ENCODE peak calls at places on chromosome 17, in four cellular contexts. S is anterior cingulate cortex; M is activated CD4-positive, alpha-beta T cell treated with anti-CD3 and anti-CD28 coated beads, Interleukin-2, amount 50 U/mL, for 1 hour; Y is amniotic stem cell. K is an unnamed sample.

GRCh38 chr17:79777166-79777843 is 643 bp upstream of the CBX2 start:
- DNase-seq in S (no peak), M (no peak), Y (no peak), K (no peak)

GRCh38 chr17:80636356-80637285 is 92.0 kb downstream of the RPTOR start:
- DNase-seq in S (no peak), M (no peak), Y (no peak), K (no peak)

GRCh38 chr17:53496356-53496755 is 326.4 kb upstream of the KIF2B start:
- DNase-seq in S (no peak), M (no peak), Y (no peak), K (no peak)

GRCh38 chr17:2412561-2413021 is 11.7 kb upstream of the MNT start:
- DNase-seq in S (no peak), M (no peak), Y (no peak), K (no peak)

GRCh38 chr17:21388066-21388465 is 11.9 kb downstream of the KCNJ12 start:
- DNase-seq in S (no peak), M (no peak), Y (no peak), K (no peak)

GRCh38 chr17:41959336-41960095 is 7.1 kb upstream of the CNP start:
- DNase-seq in S (no peak), M (no peak), Y (no peak), K (no peak)

GRCh38 chr17:50238594-50239287 is 35.5 kb upstream of the TMEM92 start:
- DNase-seq in S (no peak), M (no peak), Y (no peak), K (no peak)

GRCh38 chr17:56098746-56099145 is 54.5 kb upstream of the ANKFN1 start:
- DNase-seq in S (no peak), M (no peak), Y (no peak), K (no peak)

GRCh38 chr17:11279776-11280344 is 38.8 kb downstream of the SHISA6 start:
- DNase-seq in S (no peak), M (no peak), Y (no peak), K (no peak)

GRCh38 chr17:17840751-17841591 is 4.2 kb upstream of the SREBF1 start:
- DNase-seq in S (no peak), M (no peak), Y (no peak), K (no peak)

GRCh38 chr17:35744830-35745229 is 8.2 kb downstream of the GAS2L2 start:
- DNase-seq in S (no peak), M (no peak), Y (no peak), K (no peak)

GRCh38 chr17:74742153-74742515 is 5.1 kb downstream of the RAB37 start:
- DNase-seq in S (no peak), M (no peak), Y (no peak), K (no peak)

GRCh38 chr17:17846645-17847044 is 9.9 kb upstream of the SREBF1 start:
- DNase-seq in S (no peak), M (no peak), Y (no peak), K (no peak)

GRCh38 chr17:17205368-17206148 is 575 bp downstream of the PLD6 start:
- DNase-seq in S (no peak), M (peak), Y (peak), K (no peak)

GRCh38 chr17:78151514-78152008 is 5.4 kb downstream of the C17orf99 start:
- DNase-seq in S (no peak), M (no peak), Y (no peak), K (no peak)

GRCh38 chr17:18041776-18042175 is 2.6 kb downstream of the GID4 start:
- DNase-seq in S (no peak), M (no peak), Y (no peak), K (no peak)

GRCh38 chr17:43068570-43069367 is 43.7 kb downstream of the RND2 start:
- DNase-seq in S (no peak), M (no peak), Y (no peak), K (no peak)

GRCh38 chr17:49076575-49077384 is 55.8 kb upstream of the B4GALNT2 start:
- DNase-seq in S (no peak), M (no peak), Y (peak), K (no peak)

GRCh38 chr17:74998783-74999182 is 11.4 kb downstream of the CDR2L start:
- DNase-seq in S (no peak), M (no peak), Y (no peak), K (no peak)

GRCh38 chr17:41917957-41918391 is 777 bp downstream of the ACLY start:
- DNase-seq in S (peak), M (peak), Y (no peak), K (peak)

GRCh38 chr17:57999496-58000017 is 7.5 kb downstream of the SRSF1 start:
- DNase-seq in S (no peak), M (no peak), Y (peak), K (no peak)

GRCh38 chr17:27640790-27641189 is 9.8 kb downstream of the LGALS9 start:
- DNase-seq in S (no peak), M (no peak), Y (no peak), K (no peak)

GRCh38 chr17:8153957-8154607 is 1.9 kb upstream of the PER1 start:
- DNase-seq in S (peak), M (peak), Y (peak), K (peak)

GRCh38 chr17:17417718-17418151 is 59.1 kb upstream of the MED9 start:
- DNase-seq in S (no peak), M (no peak), Y (no peak), K (no peak)

GRCh38 chr17:41308251-41308917 is 725 bp downstream of the KRTAP16-1 start:
- DNase-seq in S (no peak), M (peak), Y (no peak), K (no peak)

GRCh38 chr17:78337244-78338109 is 22.4 kb downstream of the SOCS3 start:
- DNase-seq in S (no peak), M (no peak), Y (no peak), K (no peak)

GRCh38 chr17:44385287-44386181 is 3.9 kb downstream of the ITGA2B start:
- DNase-seq in S (peak), M (peak), Y (peak), K (no peak)

GRCh38 chr17:50558091-50558490 is 2.4 kb upstream of the CACNA1G start:
- DNase-seq in S (no peak), M (no peak), Y (no peak), K (no peak)

GRCh38 chr17:39653662-39654331 is 11.4 kb upstream of the TCAP start:
- DNase-seq in S (peak), M (peak), Y (no peak), K (peak)

GRCh38 chr17:18182978-18183333 is 672 bp upstream of the ALKBH5 start:
- DNase-seq in S (peak), M (peak), Y (peak), K (peak)

GRCh38 chr17:32623196-32623595 is 136.4 kb downstream of the CDK5R1 start:
- DNase-seq in S (no peak), M (no peak), Y (no peak), K (no peak)

GRCh38 chr17:14859521-14859920 is 405.6 kb downstream of the PMP22 start:
- DNase-seq in S (no peak), M (no peak), Y (no peak), K (no peak)

GRCh38 chr17:39410279-39410678 is 8.9 kb upstream of the FBXL20 start:
- DNase-seq in S (no peak), M (no peak), Y (no peak), K (no peak)

GRCh38 chr17:61412860-61413653 is 13.4 kb downstream of the TBX2 start:
- DNase-seq in S (no peak), M (no peak), Y (no peak), K (no peak)

GRCh38 chr17:40303009-40303657 is 5.8 kb upstream of the RARA start:
- DNase-seq in S (no peak), M (peak), Y (peak), K (no peak)

GRCh38 chr17:65514082-65514481 is 47.4 kb downstream of the AXIN2 start:
- DNase-seq in S (no peak), M (no peak), Y (peak), K (no peak)

GRCh38 chr17:83109793-83110645 is 30.6 kb downstream of the METRNL start:
- DNase-seq in S (no peak), M (no peak), Y (peak), K (no peak)

GRCh38 chr17:45783593-45784292 is 377 bp upstream of the CRHR1 start:
- DNase-seq in S (no peak), M (no peak), Y (no peak), K (no peak)